ENCODE peak calls at places on chromosomes 1 and 21, in seven cellular contexts. O is caudate nucleus; H is sciatic nerve; G is DMS79 treated with DMSO at 0.1 percent for 48 hours; W is GM06990; N is GM12865; Z is activated CD4-positive, alpha-beta memory T cell treated with anti-CD3 and anti-CD28 coated beads, Interleukin-2, amount 10 ng/mL, durations not matched to agents 7 days and 5 days. S is an unnamed sample.

GRCh38 chr1:91404151-91405012 is at the start of gene HFM1:
- DNase-seq in O (peak; percentile 71), H (peak; percentile 83), G (peak; percentile 58), W (peak; percentile 83), N (peak; percentile 78), Z (peak; percentile 47), S (peak; percentile 77)

GRCh38 chr1:61980561-61980960 is 214.1 kb upstream of the L1TD1 start:
- DNase-seq in O (no peak), H (no peak), G (no peak), W (no peak), N (no peak), Z (no peak), S (no peak)

GRCh38 chr1:116036255-116036654 is 59.9 kb downstream of the SLC22A15 start:
- DNase-seq in O (no peak), H (no peak), G (no peak), W (no peak), N (no peak), Z (no peak), S (no peak)

GRCh38 chr1:243950166-243950565 is 100.1 kb upstream of the AKT3 start:
- DNase-seq in O (no peak), H (no peak), G (no peak), W (no peak), N (no peak), Z (no peak), S (no peak)

GRCh38 chr21:31173881-31174555 is 135.7 kb upstream of the KRTAP19-8 start:
- DNase-seq in O (peak; percentile 28), H (no peak), G (no peak), W (no peak), N (no peak), Z (no peak), S (no peak)

GRCh38 chr1:232968965-232969364 is 18.6 kb downstream of the NTPCR start:
- DNase-seq in O (no peak), H (no peak), G (no peak), W (no peak), N (no peak), Z (no peak), S (no peak)

GRCh38 chr1:46490603-46491499 is 1.2 kb downstream of the DMBX1 start:
- DNase-seq in O (no peak), H (no peak), G (no peak), W (no peak), N (no peak), Z (no peak), S (no peak)

GRCh38 chr1:23246274-23246673 is 29.0 kb upstream of the HTR1D start:
- DNase-seq in O (no peak), H (no peak), G (no peak), W (no peak), N (no peak), Z (no peak), S (no peak)

GRCh38 chr1:179228783-179229213 is 679 bp downstream of the ABL2 start:
- DNase-seq in O (peak; percentile 11), H (peak; percentile 73), G (peak; percentile 22), W (no peak), N (peak; percentile 24), Z (peak; percentile 25), S (no peak)

GRCh38 chr1:115112496-115113375 is 23.4 kb upstream of the TSPAN2 start:
- DNase-seq in O (no peak), H (peak; percentile 67), G (peak; percentile 21), W (no peak), N (peak; percentile 26), Z (peak; percentile 57), S (peak; percentile 46)

GRCh38 chr1:92461364-92462097 is 25.2 kb downstream of the GFI1 start:
- DNase-seq in O (no peak), H (no peak), G (no peak), W (peak; percentile 57), N (peak; percentile 64), Z (no peak), S (peak; percentile 55)

GRCh38 chr1:96488777-96489176 is 232.8 kb upstream of the PTBP2 start:
- DNase-seq in O (no peak), H (no peak), G (no peak), W (no peak), N (peak; percentile 21), Z (no peak), S (no peak)

GRCh38 chr1:26887125-26887524 is 3.0 kb downstream of the GPN2 start:
- DNase-seq in O (no peak), H (no peak), G (no peak), W (no peak), N (peak; percentile 45), Z (no peak), S (no peak)

GRCh38 chr1:156694563-156694962 is 10.8 kb downstream of the CRABP2 start:
- DNase-seq in O (no peak), H (no peak), G (peak; percentile 23), W (no peak), N (no peak), Z (no peak), S (no peak)

GRCh38 chr1:110242731-110243130 is 32.6 kb downstream of the KCNC4 start:
- DNase-seq in O (no peak), H (no peak), G (peak; percentile 89), W (no peak), N (no peak), Z (no peak), S (no peak)

GRCh38 chr1:151639466-151639865 is 27.6 kb downstream of the SNX27 start:
- DNase-seq in O (no peak), H (no peak), G (no peak), W (no peak), N (peak; percentile 28), Z (no peak), S (no peak)

GRCh38 chr21:20997633-20998455 is at the start of gene NCAM2:
- DNase-seq in O (peak; percentile 83), H (peak; percentile 82), G (peak; percentile 63), W (peak; percentile 14), N (peak; percentile 24), Z (peak; percentile 57), S (peak; percentile 19)

GRCh38 chr1:212630159-212630900 is 21.8 kb downstream of the ATF3 start:
- DNase-seq in O (peak; percentile 38), H (peak; percentile 76), G (no peak), W (peak; percentile 45), N (peak; percentile 79), Z (peak; percentile 65), S (peak; percentile 83)

GRCh38 chr1:91765293-91765692 is 120.7 kb downstream of the TGFBR3 start:
- DNase-seq in O (no peak), H (no peak), G (no peak), W (no peak), N (no peak), Z (no peak), S (no peak)

GRCh38 chr1:54312874-54313316 is 93.3 kb downstream of the SSBP3 start:
- DNase-seq in O (no peak), H (peak; percentile 78), G (no peak), W (no peak), N (no peak), Z (no peak), S (no peak)

GRCh38 chr1:32606565-32606964 is 43.8 kb downstream of the ZBTB8OS start:
- DNase-seq in O (no peak), H (no peak), G (no peak), W (no peak), N (no peak), Z (no peak), S (no peak)

GRCh38 chr1:201059871-201060555 is 36.5 kb upstream of the KIF21B start:
- DNase-seq in O (no peak), H (no peak), G (peak; percentile 55), W (no peak), N (no peak), Z (no peak), S (no peak)

GRCh38 chr1:244445320-244446181 is 6.2 kb downstream of the ADSS2 start:
- DNase-seq in O (no peak), H (no peak), G (no peak), W (no peak), N (no peak), Z (no peak), S (no peak)

GRCh38 chr21:39006653-39007417 is 176.4 kb downstream of the PSMG1 start:
- DNase-seq in O (no peak), H (no peak), G (no peak), W (no peak), N (no peak), Z (no peak), S (no peak)

GRCh38 chr1:184634296-184634695 is 120.4 kb downstream of the EDEM3 start:
- DNase-seq in O (no peak), H (no peak), G (no peak), W (no peak), N (no peak), Z (no peak), S (no peak)

S was measured in GM10248.